ENCODE peak calls at places on chromosomes 13 and 19, in six cellular contexts. One of them, this sample, is unnamed.

GRCh38 chr19:45638930-45639729 is at the start of gene EML2:
- DNase-seq in IMR-90: no peak
- DNase-seq in astrocyte of the spinal cord: peak; percentile 28
- DNase-seq in activated B cell treated with CpG ODN at 0.5 μM for 24 hours: peak; percentile 67
- DNase-seq in Calu3: peak; percentile 80
- DNase-seq in bronchial epithelial cell: peak; percentile 15
- DNase-seq in this sample: no peak

GRCh38 chr19:54335164-54335563 is 3.8 kb downstream of the LILRA4 start:
- DNase-seq in IMR-90: no peak
- DNase-seq in astrocyte of the spinal cord: no peak
- DNase-seq in activated B cell treated with CpG ODN at 0.5 μM for 24 hours: no peak
- DNase-seq in Calu3: no peak
- DNase-seq in bronchial epithelial cell: no peak
- DNase-seq in this sample: no peak

GRCh38 chr19:31586282-31586681 is 237.0 kb upstream of the TSHZ3 start:
- DNase-seq in IMR-90: peak; percentile 62
- DNase-seq in astrocyte of the spinal cord: peak; percentile 2
- DNase-seq in activated B cell treated with CpG ODN at 0.5 μM for 24 hours: no peak
- DNase-seq in Calu3: no peak
- DNase-seq in bronchial epithelial cell: no peak
- DNase-seq in this sample: no peak

GRCh38 chr13:48236528-48237353 is 3.7 kb downstream of the ITM2B start:
- DNase-seq in IMR-90: no peak
- DNase-seq in astrocyte of the spinal cord: no peak
- DNase-seq in activated B cell treated with CpG ODN at 0.5 μM for 24 hours: no peak
- DNase-seq in Calu3: no peak
- DNase-seq in bronchial epithelial cell: peak; percentile 47
- DNase-seq in this sample: peak; percentile 51

GRCh38 chr19:3586124-3586626 is 897 bp downstream of the GIPC3 start:
- DNase-seq in IMR-90: no peak
- DNase-seq in astrocyte of the spinal cord: no peak
- DNase-seq in activated B cell treated with CpG ODN at 0.5 μM for 24 hours: peak; percentile 46
- DNase-seq in Calu3: no peak
- DNase-seq in bronchial epithelial cell: no peak
- DNase-seq in this sample: no peak

GRCh38 chr19:2309734-2310362 is 1.9 kb upstream of the LINGO3 start:
- DNase-seq in IMR-90: peak; percentile 54
- DNase-seq in astrocyte of the spinal cord: peak; percentile 45
- DNase-seq in activated B cell treated with CpG ODN at 0.5 μM for 24 hours: no peak
- DNase-seq in Calu3: no peak
- DNase-seq in bronchial epithelial cell: no peak
- DNase-seq in this sample: no peak

GRCh38 chr13:23469901-23470525 is 36.5 kb upstream of the SACS start:
- DNase-seq in IMR-90: peak; percentile 83
- DNase-seq in astrocyte of the spinal cord: peak; percentile 38
- DNase-seq in activated B cell treated with CpG ODN at 0.5 μM for 24 hours: no peak
- DNase-seq in Calu3: no peak
- DNase-seq in bronchial epithelial cell: no peak
- DNase-seq in this sample: no peak

GRCh38 chr13:31012285-31013024 is 80.0 kb downstream of the TEX26 start:
- DNase-seq in IMR-90: peak; percentile 46
- DNase-seq in astrocyte of the spinal cord: peak; percentile 44
- DNase-seq in activated B cell treated with CpG ODN at 0.5 μM for 24 hours: no peak
- DNase-seq in Calu3: peak; percentile 26
- DNase-seq in bronchial epithelial cell: peak; percentile 28
- DNase-seq in this sample: no peak

GRCh38 chr19:47266401-47266885 is 8.2 kb upstream of the INAFM1 start:
- DNase-seq in IMR-90: no peak
- DNase-seq in astrocyte of the spinal cord: no peak
- DNase-seq in activated B cell treated with CpG ODN at 0.5 μM for 24 hours: no peak
- DNase-seq in Calu3: no peak
- DNase-seq in bronchial epithelial cell: no peak
- DNase-seq in this sample: no peak

GRCh38 chr19:33156354-33156753 is 24.4 kb downstream of the WDR88 start:
- DNase-seq in IMR-90: peak; percentile 41
- DNase-seq in astrocyte of the spinal cord: no peak
- DNase-seq in activated B cell treated with CpG ODN at 0.5 μM for 24 hours: no peak
- DNase-seq in Calu3: no peak
- DNase-seq in bronchial epithelial cell: peak; percentile 30
- DNase-seq in this sample: no peak

GRCh38 chr13:102798653-102799543 is at the start of the genes BIVM and POGLUT2:
- DNase-seq in IMR-90: peak; percentile 91
- DNase-seq in astrocyte of the spinal cord: peak; percentile 95
- DNase-seq in activated B cell treated with CpG ODN at 0.5 μM for 24 hours: peak; percentile 27
- DNase-seq in Calu3: peak; percentile 71
- DNase-seq in bronchial epithelial cell: peak; percentile 88
- DNase-seq in this sample: peak; percentile 55

GRCh38 chr13:102800145-102801041 is 1.5 kb downstream of the BIVM start:
- DNase-seq in IMR-90: peak; percentile 68
- DNase-seq in astrocyte of the spinal cord: peak; percentile 81
- DNase-seq in activated B cell treated with CpG ODN at 0.5 μM for 24 hours: peak; percentile 79
- DNase-seq in Calu3: peak; percentile 76
- DNase-seq in bronchial epithelial cell: peak; percentile 49
- DNase-seq in this sample: peak; percentile 57

GRCh38 chr13:102793583-102794355 is 5.0 kb downstream of the POGLUT2 start:
- DNase-seq in IMR-90: no peak
- DNase-seq in astrocyte of the spinal cord: no peak
- DNase-seq in activated B cell treated with CpG ODN at 0.5 μM for 24 hours: no peak
- DNase-seq in Calu3: no peak
- DNase-seq in bronchial epithelial cell: no peak
- DNase-seq in this sample: no peak

DNA sequence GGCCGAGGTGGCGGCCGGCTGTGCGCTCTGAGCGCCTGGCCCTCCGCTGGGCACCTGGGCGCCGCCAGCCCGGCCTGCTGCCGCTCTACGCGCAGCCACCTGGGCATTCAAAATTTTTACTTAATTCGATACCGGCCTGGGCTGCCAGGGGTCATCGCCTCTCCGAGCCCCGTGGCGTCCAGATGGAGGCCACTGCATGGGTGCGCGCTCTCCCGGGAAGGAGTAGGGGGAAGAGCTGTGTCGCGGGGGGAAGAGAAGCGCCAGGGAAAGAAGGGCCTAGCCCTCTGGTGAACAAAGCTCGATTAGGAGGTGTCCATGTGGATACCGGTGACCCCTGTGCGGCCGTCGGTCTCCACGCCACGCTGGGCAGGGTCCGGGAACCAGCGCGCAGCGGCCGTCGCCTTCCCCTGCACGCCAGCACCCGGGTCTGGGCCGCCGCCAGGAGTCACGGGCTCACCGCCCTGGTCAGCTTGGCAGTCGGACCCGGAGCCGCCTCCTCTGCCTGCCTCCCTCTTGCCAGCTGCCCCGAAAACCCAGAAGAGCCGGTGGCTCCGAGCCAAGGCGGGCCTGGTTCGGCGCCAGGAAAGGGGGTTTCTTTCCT is 725 bp downstream of the BIVM start:
- DNase-seq in IMR-90: peak; percentile 5
- DNase-seq in astrocyte of the spinal cord: peak; percentile 21
- DNase-seq in activated B cell treated with CpG ODN at 0.5 μM for 24 hours: peak; percentile 18
- DNase-seq in Calu3: no peak
- DNase-seq in bronchial epithelial cell: no peak
- DNase-seq in this sample: peak; percentile 43
- TF ChIP-seq CTCF in IMR-90: no peak
- TF ChIP-seq CTCF in astrocyte of the spinal cord: no peak
- TF ChIP-seq CTCF in activated B cell treated with CpG ODN at 0.5 μM for 24 hours: no peak
- TF ChIP-seq CTCF in Calu3: no peak
- TF ChIP-seq CTCF in bronchial epithelial cell: no peak
- TF ChIP-seq CTCF in this sample: no peak

GRCh38 chr19:17718988-17719711 is at the start of gene MAP1S:
- DNase-seq in IMR-90: peak; percentile 25
- DNase-seq in astrocyte of the spinal cord: peak; percentile 50
- DNase-seq in activated B cell treated with CpG ODN at 0.5 μM for 24 hours: peak; percentile 74
- DNase-seq in Calu3: peak; percentile 60
- DNase-seq in bronchial epithelial cell: peak; percentile 2
- DNase-seq in this sample: no peak

GRCh38 chr19:17720487-17720839 is 1.2 kb downstream of the MAP1S start:
- DNase-seq in IMR-90: no peak
- DNase-seq in astrocyte of the spinal cord: no peak
- DNase-seq in activated B cell treated with CpG ODN at 0.5 μM for 24 hours: no peak
- DNase-seq in Calu3: no peak
- DNase-seq in bronchial epithelial cell: no peak
- DNase-seq in this sample: no peak

GRCh38 chr19:17719730-17720486 is 628 bp downstream of the MAP1S start:
- DNase-seq in IMR-90: no peak
- DNase-seq in astrocyte of the spinal cord: no peak
- DNase-seq in activated B cell treated with CpG ODN at 0.5 μM for 24 hours: no peak
- DNase-seq in Calu3: peak; percentile 44
- DNase-seq in bronchial epithelial cell: peak; percentile 58
- DNase-seq in this sample: no peak

GRCh38 chr19:17718467-17718987 is 753 bp upstream of the MAP1S start:
- DNase-seq in IMR-90: no peak
- DNase-seq in astrocyte of the spinal cord: no peak
- DNase-seq in activated B cell treated with CpG ODN at 0.5 μM for 24 hours: no peak
- DNase-seq in Calu3: no peak
- DNase-seq in bronchial epithelial cell: peak; percentile 48
- DNase-seq in this sample: no peak

DNA sequence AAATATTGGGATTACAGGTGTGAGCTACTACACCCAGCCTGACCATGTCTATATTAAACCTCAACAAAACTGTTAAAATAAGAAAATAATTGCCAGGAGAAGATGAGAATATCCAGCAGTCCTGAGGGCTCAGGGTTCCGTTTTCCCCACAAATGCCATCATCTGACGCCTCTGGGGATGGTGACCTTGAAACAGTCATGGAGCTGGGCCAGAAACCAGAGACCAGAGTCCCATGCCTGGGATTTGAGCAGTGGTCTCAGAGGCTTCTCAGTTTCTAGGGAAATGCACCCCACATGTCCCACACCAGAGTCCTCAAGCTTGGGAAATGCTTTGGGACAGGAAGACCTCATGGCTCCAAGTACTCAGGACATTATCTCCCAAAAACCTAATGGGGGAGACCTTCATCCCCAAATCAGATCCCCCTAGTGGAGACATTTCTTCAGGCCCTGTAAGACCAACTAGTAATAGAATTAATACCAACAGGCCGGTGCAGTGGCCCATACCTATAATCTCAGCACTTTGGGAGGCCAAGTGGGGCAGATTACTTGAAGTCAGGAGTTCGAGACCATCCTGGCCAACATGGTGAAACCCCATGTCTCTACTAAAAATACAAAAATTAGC is 2.9 kb upstream of the MAP1S start:
- DNase-seq in IMR-90: no peak
- DNase-seq in astrocyte of the spinal cord: no peak
- DNase-seq in activated B cell treated with CpG ODN at 0.5 μM for 24 hours: no peak
- DNase-seq in Calu3: no peak
- DNase-seq in bronchial epithelial cell: no peak
- DNase-seq in this sample: no peak
- TF ChIP-seq CTCF in IMR-90: no peak
- TF ChIP-seq CTCF in astrocyte of the spinal cord: no peak
- TF ChIP-seq CTCF in activated B cell treated with CpG ODN at 0.5 μM for 24 hours: no peak
- TF ChIP-seq CTCF in Calu3: no peak
- TF ChIP-seq CTCF in bronchial epithelial cell: no peak
- TF ChIP-seq CTCF in this sample: no peak

GRCh38 chr19:24048261-24048660 is 38.7 kb upstream of the ZNF254 start:
- DNase-seq in IMR-90: no peak
- DNase-seq in astrocyte of the spinal cord: no peak
- DNase-seq in activated B cell treated with CpG ODN at 0.5 μM for 24 hours: no peak
- DNase-seq in Calu3: no peak
- DNase-seq in bronchial epithelial cell: no peak
- DNase-seq in this sample: no peak
- TF ChIP-seq CTCF in IMR-90: no peak
- TF ChIP-seq CTCF in astrocyte of the spinal cord: no peak
- TF ChIP-seq CTCF in activated B cell treated with CpG ODN at 0.5 μM for 24 hours: no peak
- TF ChIP-seq CTCF in Calu3: no peak
- TF ChIP-seq CTCF in bronchial epithelial cell: no peak
- TF ChIP-seq CTCF in this sample: no peak

DNA sequence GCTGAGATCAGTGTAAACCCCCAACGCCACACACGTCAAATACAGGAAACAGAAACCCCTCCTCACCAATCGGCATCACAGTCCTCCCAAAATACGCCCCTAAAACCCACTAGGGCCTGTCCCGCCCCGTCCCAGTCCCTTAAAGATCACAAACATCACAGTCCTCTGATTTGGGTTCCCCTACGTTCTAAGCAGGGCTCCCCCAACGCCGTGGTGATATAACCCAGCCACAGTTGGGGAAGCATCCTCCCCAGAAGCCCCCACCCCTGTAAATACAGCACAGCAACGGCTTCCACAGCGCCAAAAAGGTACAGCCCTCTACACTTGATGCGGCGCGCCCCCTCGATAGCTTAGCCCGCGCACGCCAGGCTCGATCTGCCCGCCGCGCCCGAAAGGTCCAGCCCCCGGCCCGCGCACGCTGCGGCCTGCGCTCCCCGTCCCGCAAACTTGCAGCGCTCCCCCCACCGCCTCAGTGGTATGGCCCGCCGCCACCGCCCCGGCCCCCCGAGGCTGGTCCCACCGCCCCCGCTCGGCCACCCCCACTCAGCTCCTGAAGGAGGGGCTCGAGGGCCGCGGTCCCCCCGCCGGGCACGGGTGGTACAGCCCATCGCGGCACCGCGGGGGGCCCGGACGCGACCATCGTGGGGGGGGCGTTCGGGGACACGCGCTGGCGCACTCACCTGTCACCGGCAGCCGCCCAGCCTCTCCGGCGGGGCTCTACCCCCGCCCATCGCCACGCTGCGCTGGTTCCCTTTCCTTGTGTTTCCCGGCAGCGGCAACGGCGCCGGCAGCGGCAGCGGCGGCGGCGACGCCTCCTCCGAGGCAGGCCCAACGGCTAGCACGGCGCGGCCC is at the start of gene AKT2:
- DNase-seq in IMR-90: peak; percentile 47
- DNase-seq in astrocyte of the spinal cord: peak; percentile 82
- DNase-seq in activated B cell treated with CpG ODN at 0.5 μM for 24 hours: peak; percentile 82
- DNase-seq in Calu3: peak; percentile 79
- DNase-seq in bronchial epithelial cell: no peak
- DNase-seq in this sample: no peak
- TF ChIP-seq CTCF in IMR-90: no peak
- TF ChIP-seq CTCF in astrocyte of the spinal cord: no peak
- TF ChIP-seq CTCF in activated B cell treated with CpG ODN at 0.5 μM for 24 hours: no peak
- TF ChIP-seq CTCF in Calu3: no peak
- TF ChIP-seq CTCF in bronchial epithelial cell: no peak
- TF ChIP-seq CTCF in this sample: no peak

GRCh38 chr13:114143806-114144605 is 11.6 kb upstream of the RASA3 start:
- DNase-seq in IMR-90: no peak
- DNase-seq in astrocyte of the spinal cord: no peak
- DNase-seq in activated B cell treated with CpG ODN at 0.5 μM for 24 hours: peak; percentile 45
- DNase-seq in Calu3: no peak
- DNase-seq in bronchial epithelial cell: no peak
- DNase-seq in this sample: no peak
- TF ChIP-seq CTCF in IMR-90: no peak
- TF ChIP-seq CTCF in astrocyte of the spinal cord: peak; percentile 11
- TF ChIP-seq CTCF in activated B cell treated with CpG ODN at 0.5 μM for 24 hours: no peak
- TF ChIP-seq CTCF in Calu3: no peak
- TF ChIP-seq CTCF in bronchial epithelial cell: peak; percentile 1
- TF ChIP-seq CTCF in this sample: no peak